ENCODE peak calls at places on chromosomes 5 and 9, in six cellular contexts. P, Z, V, W, G and Y are unnamed samples.
A peak's percentile ranks its signal among the peaks of the same experiment; 100 is the strongest.

GRCh38 chr9:126986506-126986951 is 71.9 kb downstream of the RALGPS1 start:
- DNase-seq in V (peak; percentile 28), Z (no peak), G (peak; percentile 30), P (no peak), W (no peak), Y (peak; percentile 40)

GRCh38 chr5:80967500-80968181 is 7.5 kb downstream of the RASGRF2 start:
- DNase-seq in V (no peak), P (peak; percentile 90), G (no peak), Z (no peak), W (no peak), Y (no peak)

GRCh38 chr9:77511525-77511924 is 136.6 kb downstream of the GNA14 start:
- DNase-seq in W (no peak), P (no peak), Z (no peak), G (no peak), V (no peak), Y (no peak)

GRCh38 chr5:140823475-140823874 is 2.1 kb downstream of the PCDHA5 start:
- DNase-seq in G (no peak), P (no peak), W (no peak), V (no peak), Z (no peak), Y (no peak)

GRCh38 chr9:77512876-77513275 is 135.2 kb downstream of the GNA14 start:
- DNase-seq in W (no peak), G (no peak), V (no peak), Z (no peak), P (no peak), Y (no peak)

GRCh38 chr5:177491429-177491945 is 5.9 kb downstream of the PDLIM7 start:
- DNase-seq in V (peak; percentile 78), W (peak; percentile 94), Z (no peak), P (peak; percentile 53), G (no peak), Y (no peak)

GRCh38 chr5:164394686-164395187 is 889.3 kb downstream of the MAT2B start:
- DNase-seq in W (no peak), Z (no peak), P (no peak), G (no peak), V (no peak), Y (no peak)

GRCh38 chr9:92706218-92706940 is 36.4 kb upstream of the IPPK start:
- DNase-seq in P (no peak), W (peak; percentile 81), V (peak; percentile 25), G (no peak), Z (peak; percentile 42), Y (peak; percentile 39)

GRCh38 chr5:150490754-150491153 is 17.2 kb upstream of the NDST1 start:
- DNase-seq in G (no peak), Z (no peak), W (no peak), V (no peak), P (no peak), Y (no peak)

GRCh38 chr9:135081264-135081660 is 6.2 kb upstream of the OLFM1 start:
- DNase-seq in G (no peak), W (no peak), V (no peak), Z (no peak), P (no peak), Y (no peak)

GRCh38 chr5:136427421-136427820 is 62.1 kb upstream of the TRPC7 start:
- DNase-seq in V (no peak), Z (no peak), G (no peak), W (no peak), P (no peak), Y (no peak)

GRCh38 chr5:177122566-177122965 is 11.0 kb upstream of the NSD1 start:
- DNase-seq in V (no peak), W (no peak), Z (no peak), P (no peak), G (no peak), Y (no peak)

GRCh38 chr9:135926402-135927194 is 19.3 kb upstream of the CAMSAP1 start:
- DNase-seq in W (no peak), V (no peak), Z (no peak), G (no peak), P (peak; percentile 88), Y (no peak)

GRCh38 chr9:112665347-112665746 is 52.6 kb downstream of the INIP start:
- DNase-seq in Z (no peak), G (no peak), P (peak; percentile 24), W (no peak), V (no peak), Y (no peak)

GRCh38 chr9:93952119-93952783 is 2.9 kb downstream of the BARX1 start:
- DNase-seq in W (peak; percentile 61), P (no peak), V (no peak), G (no peak), Z (no peak), Y (no peak)

GRCh38 chr9:78539904-78540303 is 243.0 kb downstream of the PSAT1 start:
- DNase-seq in Z (no peak), W (no peak), G (no peak), P (peak; percentile 88), V (no peak), Y (no peak)

GRCh38 chr9:93829271-93830223 is 125.6 kb downstream of the BARX1 start:
- DNase-seq in V (no peak), W (no peak), Z (no peak), P (no peak), G (no peak), Y (no peak)

GRCh38 chr5:78588517-78588916 is 60.1 kb downstream of the LHFPL2 start:
- DNase-seq in W (no peak), Z (no peak), V (no peak), P (no peak), G (no peak), Y (no peak)

GRCh38 chr5:78586251-78586650 is 62.3 kb downstream of the LHFPL2 start:
- DNase-seq in P (peak; percentile 100), Z (no peak), V (no peak), G (no peak), W (no peak), Y (no peak)

GRCh38 chr5:78589928-78590327 is 58.6 kb downstream of the LHFPL2 start:
- DNase-seq in Z (no peak), G (no peak), P (no peak), V (no peak), W (no peak), Y (no peak)

GRCh38 chr5:78587081-78587774 is 61.3 kb downstream of the LHFPL2 start:
- DNase-seq in Z (no peak), P (no peak), G (no peak), W (no peak), V (no peak), Y (no peak)

DNA sequence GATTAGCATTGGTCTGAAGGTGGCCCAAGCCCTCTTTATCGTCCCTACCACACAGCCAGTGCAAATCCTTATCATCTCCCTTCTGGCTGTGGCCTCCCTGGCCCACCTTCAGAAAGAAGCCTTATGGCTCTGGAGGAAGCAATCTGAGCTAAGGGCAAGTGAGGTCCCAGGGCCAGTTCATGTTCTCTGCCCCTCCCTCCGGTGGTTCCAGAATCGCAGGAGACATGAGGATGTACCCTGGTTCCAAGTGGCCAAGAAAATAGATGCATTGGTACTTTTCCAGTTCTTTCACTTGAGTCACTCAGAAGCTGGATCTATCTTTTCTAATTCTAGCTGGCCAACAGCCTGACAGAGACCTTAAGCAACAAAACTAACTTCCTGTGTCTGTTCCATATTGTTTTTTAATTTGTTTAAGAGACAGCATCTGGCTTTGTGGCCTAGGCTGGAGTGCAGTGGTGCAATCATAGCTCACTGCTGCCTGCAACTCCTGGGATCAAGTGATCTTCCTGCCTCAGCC is 60.7 kb downstream of the LHFPL2 start:
- DNase-seq in P (peak; percentile 71), W (no peak), V (no peak), G (no peak), Z (no peak), Y (no peak)
- H3K27ac ChIP-seq in P (peak overlapping the region; percentile 60), W (no peak overlapping the region), V (no peak overlapping the region), G (no peak overlapping the region), Z (peak overlapping the region; percentile 5), Y (no peak overlapping the region)

GRCh38 chr5:38316544-38317224 is 58.3 kb downstream of the EGFLAM start:
- DNase-seq in P (no peak), V (no peak), W (no peak), G (no peak), Z (no peak), Y (no peak)
- H3K36me3 ChIP-seq in P (no peaks in the 10 kb centered on the region), V (no peaks in the 10 kb centered on the region), W (no peaks in the 10 kb centered on the region), G (no peaks in the 10 kb centered on the region), Z (no peaks in the 10 kb centered on the region), Y (no peaks in the 10 kb centered on the region)

GRCh38 chr9:132031467-132031866 is 48.2 kb downstream of the MED27 start:
- DNase-seq in W (no peak), V (no peak), G (no peak), Z (no peak), P (no peak), Y (no peak)

GRCh38 chr9:132032584-132032945 is 47.1 kb downstream of the MED27 start:
- DNase-seq in V (no peak), G (no peak), P (no peak), Z (no peak), W (peak; percentile 55), Y (no peak)

GRCh38 chr9:132031869-132032583 is 47.6 kb downstream of the MED27 start:
- DNase-seq in W (no peak), P (no peak), Z (no peak), V (peak; percentile 8), G (no peak), Y (no peak)

GRCh38 chr9:132027752-132028666 is 51.7 kb downstream of the MED27 start:
- DNase-seq in Z (no peak), W (no peak), V (no peak), P (no peak), G (no peak), Y (no peak)

DNA sequence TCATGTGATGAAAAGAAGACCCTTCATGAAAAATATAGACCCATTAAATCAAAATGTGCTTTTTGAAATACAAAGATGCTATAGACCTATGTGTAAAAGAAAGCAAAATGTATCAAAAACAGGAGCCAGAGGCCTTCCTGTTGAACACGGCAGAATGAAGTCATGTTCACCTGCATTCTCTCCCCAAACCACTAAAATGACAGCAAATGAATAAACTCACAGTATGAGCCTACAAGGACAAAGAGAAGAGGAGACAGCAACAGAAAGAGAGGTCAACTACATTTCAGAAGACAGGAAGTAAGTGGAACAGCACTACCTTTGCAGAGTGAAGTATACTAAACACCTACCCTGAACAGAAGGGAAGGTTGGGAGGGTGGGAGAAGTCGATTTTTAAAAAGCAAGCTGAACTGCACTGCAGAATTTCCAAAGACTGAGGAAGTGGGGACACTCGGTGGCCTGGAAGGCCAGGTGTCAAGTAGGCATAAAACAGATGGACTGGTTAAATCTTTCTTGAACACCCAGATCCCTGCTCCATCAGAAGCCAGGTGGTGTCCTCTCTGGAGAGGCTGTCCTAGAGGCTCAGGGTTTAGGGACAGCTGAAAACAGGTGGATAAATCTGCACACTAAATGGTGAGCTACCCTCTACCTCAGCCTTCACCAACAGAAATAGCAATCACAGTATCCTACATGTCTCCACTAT is 48.9 kb downstream of the MED27 start:
- DNase-seq in V (no peak), P (no peak), Z (no peak), W (no peak), G (no peak), Y (no peak)
- H3K4me1 ChIP-seq in V (peaks cover 14% of the 10 kb centered on the region), P (peaks cover 2% of the 10 kb centered on the region), Z (no peaks in the 10 kb centered on the region), W (peaks cover 55% of the 10 kb centered on the region), G (no peaks in the 10 kb centered on the region), Y (no peaks in the 10 kb centered on the region)

GRCh38 chr5:35540002-35540401 is 77.7 kb upstream of the SPEF2 start:
- DNase-seq in G (no peak), V (no peak), W (no peak), Z (no peak), P (no peak), Y (no peak)

GRCh38 chr5:35545190-35545589 is 72.5 kb upstream of the SPEF2 start:
- DNase-seq in G (no peak), Z (no peak), W (no peak), V (no peak), P (no peak), Y (no peak)
- H3K27ac ChIP-seq in G (no peak overlapping the region), Z (no peak overlapping the region), W (no peak overlapping the region), V (no peak overlapping the region), P (no peak overlapping the region), Y (no peak overlapping the region)